ENCODE peak calls at places on chromosomes 11 and 22, in eight cellular contexts. K is adrenal gland, M is body of pancreas, H is H54, E is IMR-90, P is NB4, I is ovary, T is heart left ventricle. V is an unnamed sample.

GRCh38 chr11:772429-773390 is 4.6 kb downstream of the GATD1 start:
- DNase-seq in I (peak), P (no peak), T (no peak), M (no peak), K (peak), E (no peak), H (no peak), V (no peak)

GRCh38 chr22:28329582-28330073 is 350.0 kb downstream of the TTC28 start:
- DNase-seq in P (peak), H (no peak), M (no peak), I (no peak), K (no peak), T (no peak), E (peak), V (no peak)

GRCh38 chr11:130882138-130882551 is 34.1 kb downstream of the SNX19 start:
- DNase-seq in H (no peak), P (no peak), K (no peak), M (no peak), T (peak), I (no peak), E (no peak), V (no peak)

GRCh38 chr11:100525635-100526034 is 161.5 kb upstream of the ARHGAP42 start:
- DNase-seq in M (no peak), K (no peak), T (no peak), P (peak), H (no peak), E (no peak), I (no peak), V (peak)

GRCh38 chr11:86896486-86896885 is 58.7 kb downstream of the FZD4 start:
- DNase-seq in M (no peak), T (no peak), K (no peak), I (no peak), E (peak), H (no peak), P (no peak), V (no peak)

GRCh38 chr11:40140560-40140959 is 1318.9 kb downstream of the LRRC4C start:
- DNase-seq in E (no peak), T (no peak), I (no peak), M (no peak), H (no peak), K (no peak), P (no peak), V (no peak)

GRCh38 chr11:43802509-43802908 is 78.1 kb upstream of the ALKBH3 start:
- DNase-seq in T (no peak), E (peak), K (no peak), H (no peak), P (peak), I (no peak), M (no peak), V (peak)

GRCh38 chr22:24938741-24939341 is 7.7 kb downstream of the LHFPL7 start:
- DNase-seq in I (no peak), K (no peak), E (peak), P (peak), T (no peak), M (peak), H (no peak), V (peak)

GRCh38 chr22:22168190-22168940 is 76.2 kb upstream of the VPREB1 start:
- DNase-seq in T (no peak), K (no peak), E (peak), M (peak), I (no peak), P (peak), H (no peak), V (peak)

GRCh38 chr11:16194566-16194965 is 161.8 kb downstream of the SOX6 start:
- DNase-seq in P (no peak), M (no peak), T (peak), E (peak), K (no peak), H (no peak), I (no peak), V (no peak)

GRCh38 chr11:110431212-110432073 is 1.7 kb downstream of the FDX1 start:
- DNase-seq in P (peak), M (no peak), H (no peak), T (no peak), K (no peak), I (no peak), E (peak), V (no peak)

GRCh38 chr22:24926849-24927579 is 19.5 kb downstream of the LHFPL7 start:
- DNase-seq in M (no peak), K (no peak), P (no peak), E (no peak), T (no peak), H (no peak), I (no peak), V (no peak)

GRCh38 chr11:797300-798092 is 585 bp downstream of the SLC25A22 start:
- DNase-seq in M (peak), E (peak), T (peak), P (peak), H (no peak), I (peak), K (peak), V (peak)

GRCh38 chr11:9759519-9760179 is 95.8 kb downstream of the SWAP70 start:
- DNase-seq in K (peak), M (peak), T (peak), E (peak), H (peak), I (peak), P (peak), V (peak)

GRCh38 chr11:19378814-19379213 is 138.1 kb upstream of the E2F8 start:
- DNase-seq in T (no peak), E (no peak), I (no peak), H (no peak), M (no peak), P (no peak), K (no peak), V (no peak)

GRCh38 chr11:24239016-24239720 is 257.7 kb upstream of the LUZP2 start:
- DNase-seq in T (no peak), K (no peak), P (no peak), H (no peak), E (peak), I (no peak), M (no peak), V (no peak)

GRCh38 chr22:36855478-36855877 is 5.3 kb upstream of the NCF4 start:
- DNase-seq in E (no peak), I (no peak), M (no peak), K (no peak), H (no peak), T (no peak), P (no peak), V (peak)

GRCh38 chr22:17366830-17367229 is 2.4 kb upstream of the CECR2 start:
- DNase-seq in K (no peak), I (peak), M (no peak), P (peak), E (no peak), H (no peak), T (peak), V (no peak)

GRCh38 chr11:45846974-45847907 is at the start of gene CRY2:
- DNase-seq in H (peak), M (peak), I (peak), E (peak), T (peak), P (peak), K (peak), V (peak)
- TF ChIP-seq POLR2A in H (peak), M (peak), I (peak), E (peak), T (peak), P (peak), K (peak), V (peak)

GRCh38 chr11:12133539-12134238 is 23.3 kb downstream of the MICAL2 start:
- DNase-seq in H (no peak), P (no peak), E (no peak), K (no peak), M (no peak), T (no peak), I (no peak), V (no peak)

GRCh38 chr11:12130180-12130980 is 20.0 kb downstream of the MICAL2 start:
- DNase-seq in E (no peak), M (no peak), K (no peak), I (no peak), H (no peak), P (no peak), T (no peak), V (no peak)

GRCh38 chr11:12131943-12132789 is 21.8 kb downstream of the MICAL2 start:
- DNase-seq in P (no peak), M (no peak), H (no peak), K (no peak), E (no peak), I (no peak), T (no peak), V (no peak)

GRCh38 chr11:12134239-12134590 is 23.8 kb downstream of the MICAL2 start:
- DNase-seq in I (no peak), K (no peak), T (peak), H (no peak), P (peak), E (no peak), M (no peak), V (no peak)

GRCh38 chr11:12132790-12133145 is 22.4 kb downstream of the MICAL2 start:
- DNase-seq in E (no peak), I (no peak), K (no peak), T (no peak), P (no peak), M (no peak), H (no peak), V (no peak)
- TF ChIP-seq POLR2A in E (no peak), I (no peak), K (no peak), T (no peak), P (no peak), M (no peak), H (no peak), V (no peak)

GRCh38 chr11:92569717-92570116 is 345.1 kb downstream of the FAT3 start:
- DNase-seq in I (no peak), K (no peak), E (no peak), P (no peak), H (no peak), M (no peak), T (no peak), V (no peak)
- TF ChIP-seq POLR2A in I (no peak), K (no peak), E (no peak), P (no peak), H (no peak), M (no peak), T (no peak), V (no peak)

GRCh38 chr11:71451596-71452353 is 1.2 kb upstream of the NADSYN1 start:
- DNase-seq in M (peak), K (peak), E (no peak), I (no peak), P (peak), T (no peak), H (no peak), V (peak)
- TF ChIP-seq POLR2A in M (no peak), K (no peak), E (no peak), I (no peak), P (no peak), T (no peak), H (no peak), V (no peak)

V was measured in erythroblast.